ENCODE peak calls at places on chromosomes 5 and 9, in six cellular contexts. B is GM13977; F is uterus; J is cardiac muscle cell; H is mammary epithelial cell; X is CD4-positive, alpha-beta T cell. G is an unnamed sample.

GRCh38 chr9:81613002-81613750 is 76.2 kb downstream of the TLE1 start:
- DNase-seq in F (peak), J (no peak), X (no peak), H (no peak), B (no peak), G (no peak)

GRCh38 chr9:91211414-91211813 is 150.3 kb downstream of the AUH start:
- DNase-seq in X (no peak), F (no peak), J (no peak), B (no peak), H (no peak), G (no peak)

GRCh38 chr5:154868702-154869101 is 10.3 kb downstream of the CNOT8 start:
- DNase-seq in J (peak), H (no peak), X (no peak), F (no peak), B (no peak), G (no peak)

GRCh38 chr5:116668361-116668760 is 93.7 kb upstream of the SEMA6A start:
- DNase-seq in B (no peak), X (no peak), H (no peak), J (no peak), F (no peak), G (no peak)

GRCh38 chr5:153654444-153654843 is 164.0 kb downstream of the GRIA1 start:
- DNase-seq in B (no peak), F (no peak), J (no peak), H (peak), X (no peak), G (peak)

GRCh38 chr9:128702949-128703615 is 779 bp downstream of the PKN3 start:
- DNase-seq in F (peak), B (peak), J (peak), X (no peak), H (no peak), G (no peak)

GRCh38 chr5:160020266-160020770 is 11.4 kb downstream of the TTC1 start:
- DNase-seq in J (no peak), X (no peak), H (no peak), F (no peak), B (no peak), G (no peak)

GRCh38 chr5:54861212-54861894 is 124.0 kb downstream of the ESM1 start:
- DNase-seq in H (no peak), X (no peak), F (no peak), B (no peak), J (peak), G (no peak)

GRCh38 chr5:173065155-173065554 is 9.0 kb downstream of the CREBRF start:
- DNase-seq in H (no peak), B (no peak), J (no peak), F (no peak), X (no peak), G (no peak)

GRCh38 chr9:104177003-104177611 is 83.0 kb downstream of the SMC2 start:
- DNase-seq in H (peak), B (no peak), F (no peak), X (no peak), J (peak), G (peak)

GRCh38 chr5:57416246-57416996 is 66.2 kb downstream of the ACTBL2 start:
- DNase-seq in F (no peak), H (no peak), B (no peak), X (no peak), J (peak), G (no peak)

GRCh38 chr9:90219548-90220118 is 423.0 kb downstream of the DIRAS2 start:
- DNase-seq in J (peak), B (peak), F (no peak), H (no peak), X (peak), G (no peak)

GRCh38 chr5:172150514-172151425 is 37.3 kb downstream of the STK10 start:
- DNase-seq in J (no peak), H (no peak), B (peak), X (no peak), F (no peak), G (no peak)

GRCh38 chr5:116144103-116144502 is 59.3 kb downstream of the COMMD10 start:
- DNase-seq in H (no peak), F (no peak), X (no peak), B (no peak), J (no peak), G (peak)

GRCh38 chr9:23117621-23118020 is 671.0 kb downstream of the DMRTA1 start:
- DNase-seq in B (no peak), J (peak), H (peak), X (no peak), F (no peak), G (peak)

GRCh38 chr9:91185193-91185886 is 176.4 kb downstream of the AUH start:
- DNase-seq in J (no peak), X (no peak), H (no peak), F (no peak), B (no peak), G (no peak)

GRCh38 chr5:151811593-151812321 is 40.0 kb downstream of the G3BP1 start:
- DNase-seq in F (peak), H (peak), J (no peak), B (no peak), X (no peak), G (no peak)

GRCh38 chr9:87871425-87872078 is 11.1 kb upstream of the SPATA31E1 start:
- DNase-seq in H (no peak), B (no peak), F (no peak), J (no peak), X (no peak), G (no peak)

GRCh38 chr5:95606419-95606818 is 13.5 kb upstream of the GPR150 start:
- DNase-seq in J (no peak), H (no peak), B (no peak), X (no peak), F (no peak), G (no peak)

GRCh38 chr9:129392093-129392541 is 214.1 kb upstream of the IER5L start:
- DNase-seq in F (peak), X (no peak), B (no peak), H (no peak), J (peak), G (no peak)

GRCh38 chr5:1112596-1113331 is 901 bp upstream of the SLC12A7 start:
- DNase-seq in X (no peak), B (no peak), J (peak), H (peak), F (no peak), G (peak)

GRCh38 chr5:147223951-147224791 is 10.7 kb upstream of the STK32A start:
- DNase-seq in B (peak), J (peak), X (no peak), H (peak), F (peak), G (peak)

GRCh38 chr5:9063615-9064245 is 482.1 kb downstream of the SEMA5A start:
- DNase-seq in B (no peak), H (no peak), J (no peak), F (no peak), X (no peak), G (no peak)

GRCh38 chr9:76521244-76521673 is 62.3 kb downstream of the GCNT1 start:
- DNase-seq in B (no peak), J (peak), X (no peak), F (no peak), H (peak), G (peak)

GRCh38 chr9:95103385-95104087 is 214.0 kb downstream of the FANCC start:
- DNase-seq in B (no peak), J (no peak), F (no peak), H (no peak), X (no peak), G (no peak)

GRCh38 chr9:122005597-122005996 is 87.5 kb downstream of the TTLL11 start:
- DNase-seq in J (peak), F (no peak), B (no peak), X (no peak), H (peak), G (peak)
- TF ChIP-seq CTCF in J (peak), F (no peak), B (no peak), X (no peak), H (peak), G (peak)

GRCh38 chr5:43110606-43111170 is 10.0 kb upstream of the ZNF131 start:
- DNase-seq in B (no peak), J (no peak), F (no peak), H (no peak), X (peak), G (no peak)
- TF ChIP-seq CTCF in B (peak), J (peak), F (no peak), H (peak), X (peak), G (peak)

GRCh38 chr5:141824717-141825116 is 53.5 kb downstream of the PCDH1 start:
- DNase-seq in X (no peak), H (no peak), F (no peak), B (no peak), J (no peak), G (no peak)

GRCh38 chr5:141823056-141823455 is 55.2 kb downstream of the PCDH1 start:
- DNase-seq in F (no peak), B (no peak), X (no peak), J (no peak), H (no peak), G (no peak)

GRCh38 chr5:141821430-141821925 is 56.7 kb downstream of the PCDH1 start:
- DNase-seq in B (no peak), J (peak), F (no peak), H (peak), X (no peak), G (peak)

GRCh38 chr5:141825241-141825671 is 53.0 kb downstream of the PCDH1 start:
- DNase-seq in H (no peak), B (no peak), X (no peak), F (no peak), J (no peak), G (no peak)

DNA sequence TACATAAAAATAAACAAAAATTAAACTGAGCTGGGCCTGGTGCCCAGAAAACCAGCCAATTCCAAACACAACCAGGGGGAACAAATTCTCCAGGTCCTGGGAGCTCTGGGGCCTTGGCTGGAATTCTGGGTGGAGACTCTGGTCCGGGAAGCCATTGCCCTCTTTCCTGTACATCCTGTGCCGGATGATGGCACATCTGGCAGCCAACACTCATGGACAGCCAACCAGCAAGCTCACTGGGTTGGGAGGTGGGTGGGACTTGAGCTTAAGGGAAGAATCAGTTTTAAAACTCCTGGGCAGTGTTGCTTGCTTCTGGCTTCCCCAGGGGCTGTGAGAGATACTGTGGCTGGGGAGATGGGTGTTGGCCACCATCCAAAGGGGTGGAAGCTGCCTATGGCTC is 56.1 kb downstream of the PCDH1 start:
- DNase-seq in X (no peak), F (peak), B (no peak), J (no peak), H (no peak), G (no peak)
- TF ChIP-seq CTCF in X (no peak), F (no peak), B (no peak), J (no peak), H (no peak), G (no peak)

GRCh38 chr5:168829044-168829443 is 249.9 kb upstream of the PANK3 start:
- DNase-seq in X (no peak), F (no peak), J (no peak), H (no peak), B (no peak), G (no peak)
- TF ChIP-seq CTCF in X (no peak), F (no peak), J (no peak), H (no peak), B (no peak), G (no peak)

GRCh38 chr9:20832775-20833174 is 148.7 kb downstream of the FOCAD start:
- DNase-seq in B (no peak), X (no peak), H (no peak), J (no peak), F (no peak), G (no peak)
- TF ChIP-seq CTCF in B (no peak), X (no peak), H (no peak), J (no peak), F (no peak), G (no peak)

G was measured in foreskin keratinocyte.